ENCODE peak calls at places on chromosomes 12 and 14, in six cellular contexts. T is heart right ventricle, Z is epithelial cell of esophagus, A is endothelial cell, J is tibial artery, D is HCT116. W is an unnamed sample.

GRCh38 chr12:56687225-56688128 is 607 bp downstream of the PTGES3 start:
- DNase-seq in T (peak), Z (peak), A (no peak), J (peak), D (no peak), W (peak)

GRCh38 chr14:49908433-49908782 is 15.5 kb downstream of the ARF6 start:
- DNase-seq in T (no peak), Z (peak), A (no peak), J (no peak), D (no peak), W (peak)

GRCh38 chr12:64061868-64062375 is 160.2 kb downstream of the KICS2 start:
- DNase-seq in T (no peak), Z (no peak), A (no peak), J (no peak), D (no peak), W (no peak)

GRCh38 chr14:95045255-95045701 is 112.1 kb downstream of the DICER1 start:
- DNase-seq in T (no peak), Z (no peak), A (no peak), J (no peak), D (no peak), W (no peak)

GRCh38 chr12:105775351-105775750 is 363.4 kb downstream of the NUAK1 start:
- DNase-seq in T (no peak), Z (peak), A (no peak), J (no peak), D (no peak), W (peak)

GRCh38 chr12:91109148-91109564 is 2.1 kb downstream of the LUM start:
- DNase-seq in T (peak), Z (peak), A (peak), J (peak), D (peak), W (peak)

GRCh38 chr14:95507174-95507573 is 9.3 kb downstream of the SYNE3 start:
- DNase-seq in T (peak), Z (peak), A (no peak), J (peak), D (no peak), W (peak)

GRCh38 chr14:90846511-90846910 is 30.3 kb upstream of the TTC7B start:
- DNase-seq in T (no peak), Z (peak), A (no peak), J (no peak), D (no peak), W (peak)

GRCh38 chr14:99425272-99425681 is 55.4 kb downstream of the SETD3 start:
- DNase-seq in T (no peak), Z (no peak), A (no peak), J (no peak), D (no peak), W (peak)

GRCh38 chr12:31222620-31223222 is 103.2 kb downstream of the SINHCAF start:
- DNase-seq in T (no peak), Z (no peak), A (no peak), J (no peak), D (no peak), W (no peak)

GRCh38 chr14:96062010-96062409 is 22.8 kb downstream of the C14orf132 start:
- DNase-seq in T (no peak), Z (no peak), A (no peak), J (peak), D (no peak), W (no peak)

GRCh38 chr12:126950266-126950665 is 1316.7 kb upstream of the TMEM132C start:
- DNase-seq in T (no peak), Z (no peak), A (no peak), J (no peak), D (no peak), W (no peak)

GRCh38 chr14:104090071-104090748 is 4.7 kb downstream of the ASPG start:
- DNase-seq in T (no peak), Z (no peak), A (no peak), J (peak), D (no peak), W (no peak)

GRCh38 chr14:29663281-29663801 is 264.3 kb downstream of the PRKD1 start:
- DNase-seq in T (no peak), Z (no peak), A (no peak), J (peak), D (no peak), W (no peak)

GRCh38 chr12:12883369-12884001 is 7.9 kb upstream of the GPRC5A start:
- DNase-seq in T (no peak), Z (peak), A (no peak), J (no peak), D (no peak), W (peak)

GRCh38 chr14:92626041-92626440 is 112.5 kb downstream of the RIN3 start:
- DNase-seq in T (no peak), Z (no peak), A (no peak), J (no peak), D (no peak), W (no peak)

GRCh38 chr12:114672817-114673168 is 11.2 kb downstream of the TBX3 start:
- DNase-seq in T (no peak), Z (no peak), A (no peak), J (no peak), D (no peak), W (no peak)

GRCh38 chr14:79325071-79325470 is 886.2 kb downstream of the DIO2 start:
- DNase-seq in T (no peak), Z (no peak), A (no peak), J (no peak), D (no peak), W (no peak)

GRCh38 chr12:29041621-29042020 is 107.5 kb upstream of the FAR2 start:
- DNase-seq in T (no peak), Z (peak), A (no peak), J (no peak), D (peak), W (peak)

GRCh38 chr14:105195051-105195450 is 13.9 kb upstream of the NUDT14 start:
- DNase-seq in T (no peak), Z (no peak), A (no peak), J (no peak), D (no peak), W (no peak)

GRCh38 chr14:105197274-105197673 is 16.2 kb upstream of the NUDT14 start:
- DNase-seq in T (peak), Z (peak), A (no peak), J (no peak), D (no peak), W (no peak)

GRCh38 chr14:105196228-105196960 is 15.3 kb upstream of the NUDT14 start:
- DNase-seq in T (peak), Z (no peak), A (peak), J (no peak), D (no peak), W (no peak)

GRCh38 chr14:105193916-105194782 is 13.0 kb upstream of the NUDT14 start:
- DNase-seq in T (no peak), Z (peak), A (no peak), J (no peak), D (no peak), W (no peak)

DNA sequence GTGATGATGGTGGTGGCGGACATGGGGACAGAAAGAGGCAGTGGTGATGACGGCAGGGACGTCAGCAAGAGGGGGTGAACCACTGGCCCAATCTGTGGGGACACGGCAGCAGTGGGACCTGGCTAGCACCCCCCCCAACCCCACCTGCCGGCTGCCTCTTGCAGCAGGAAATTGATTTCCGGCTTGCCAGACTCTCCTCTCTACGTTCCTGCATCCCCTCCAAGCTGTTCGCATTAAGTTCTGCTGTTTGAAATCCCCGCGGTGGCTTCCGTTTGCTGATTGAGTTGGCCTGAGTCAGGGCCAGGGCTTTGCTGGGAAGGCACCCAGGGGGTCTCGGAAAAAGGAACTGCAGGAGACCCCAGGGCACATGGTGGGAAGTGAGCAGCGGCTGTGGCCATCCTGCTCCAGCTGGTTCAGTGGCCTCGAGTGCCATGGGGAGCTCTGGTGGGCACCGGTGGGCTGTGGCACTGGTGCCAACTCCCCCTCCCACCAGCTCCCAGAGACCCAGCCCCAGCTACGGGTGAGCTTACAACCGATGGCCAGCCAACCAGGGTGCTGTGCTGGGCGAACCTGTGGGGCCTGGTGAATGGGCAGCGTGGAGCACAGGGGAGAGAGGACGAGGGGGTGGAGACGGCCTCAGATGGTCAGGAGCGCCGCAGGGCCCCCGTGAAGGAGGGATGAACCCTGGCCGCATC is 14.6 kb upstream of the NUDT14 start:
- DNase-seq in T (no peak), Z (no peak), A (peak), J (no peak), D (no peak), W (no peak)
- TF ChIP-seq CTCF in T (no peak), Z (no peak), A (no peak), J (no peak), D (no peak), W (no peak)

GRCh38 chr12:6689000-6689882 is at the start of gene ZNF384:
- DNase-seq in T (peak), Z (peak), A (peak), J (peak), D (peak), W (peak)
- TF ChIP-seq CTCF in T (no peak), Z (peak), A (no peak), J (no peak), D (no peak), W (no peak)

DNA sequence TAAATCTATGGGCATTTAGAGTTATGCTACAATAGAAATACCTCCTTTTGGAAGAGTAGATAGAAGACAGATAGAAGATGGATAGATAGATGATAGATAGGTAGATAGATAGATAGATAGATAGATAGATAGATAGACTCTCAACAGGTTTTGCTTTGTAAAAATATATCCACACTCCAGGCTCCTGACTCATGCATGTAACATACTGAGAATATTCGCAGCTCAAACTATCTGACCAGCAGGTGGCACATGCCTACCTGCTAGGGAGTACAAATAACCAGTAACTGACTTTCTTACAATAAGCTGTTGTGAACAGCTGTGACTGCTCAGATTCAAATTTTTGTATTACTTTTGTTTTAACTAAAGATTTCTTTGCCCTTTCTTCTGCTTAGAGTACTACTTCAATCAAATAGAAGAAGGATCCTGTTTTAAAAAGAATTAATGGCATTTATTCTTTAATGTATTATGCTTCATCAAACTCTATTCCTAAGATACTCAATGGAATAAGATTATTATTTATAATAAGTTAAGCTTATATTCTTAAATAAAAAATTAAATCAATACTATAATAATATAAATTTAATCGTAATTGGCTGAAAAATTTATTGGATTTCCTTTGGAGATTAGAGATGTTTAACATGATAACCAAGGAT is 15.8 kb upstream of the CPNE8 start:
- DNase-seq in T (peak), Z (peak), A (peak), J (peak), D (peak), W (peak)
- TF ChIP-seq CTCF in T (peak), Z (peak), A (peak), J (peak), D (peak), W (peak)

GRCh38 chr14:88229428-88229827 is 93.6 kb downstream of the KCNK10 start:
- DNase-seq in T (no peak), Z (peak), A (no peak), J (no peak), D (no peak), W (peak)

GRCh38 chr14:88234442-88234841 is 88.6 kb downstream of the KCNK10 start:
- DNase-seq in T (no peak), Z (no peak), A (no peak), J (no peak), D (no peak), W (no peak)

GRCh38 chr14:88232783-88233182 is 90.3 kb downstream of the KCNK10 start:
- DNase-seq in T (no peak), Z (no peak), A (no peak), J (no peak), D (no peak), W (no peak)

GRCh38 chr14:88231626-88232025 is 91.4 kb downstream of the KCNK10 start:
- DNase-seq in T (no peak), Z (no peak), A (no peak), J (no peak), D (no peak), W (no peak)

DNA sequence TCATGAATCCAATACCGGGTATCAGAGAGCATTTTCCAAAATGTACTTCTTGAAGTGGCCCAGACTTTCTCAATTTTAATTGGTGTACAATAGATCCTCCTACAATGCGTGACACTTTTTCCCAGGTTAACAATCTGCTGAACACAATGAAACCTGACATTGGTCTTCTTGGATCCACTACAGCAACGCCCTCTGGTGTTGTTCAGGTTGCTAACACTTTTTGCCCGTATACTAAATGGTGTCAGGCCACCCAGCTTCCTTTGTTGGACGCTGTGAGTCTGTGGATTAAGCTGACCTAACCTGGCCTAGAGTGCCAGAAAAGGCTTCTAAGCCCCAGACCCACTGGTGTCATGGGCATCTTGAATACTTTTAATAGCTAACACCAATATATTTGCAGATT is 89.2 kb downstream of the KCNK10 start:
- DNase-seq in T (no peak), Z (peak), A (peak), J (no peak), D (peak), W (peak)
- TF ChIP-seq CTCF in T (peak), Z (peak), A (no peak), J (no peak), D (peak), W (peak)